ENCODE peak calls at places on chromosomes 4 and X, in seven cellular contexts. W is stimulated activated naive CD4-positive, alpha-beta T cell; Y is DMS153; Z is mesenteric fat pad; J is A172; C is activated CD8-positive, alpha-beta memory T cell treated with anti-CD3 and anti-CD28 coated beads for 1 hour; P is kidney tubule cell. D is an unnamed sample.

GRCh38 chrX:122703762-122704161 is 480.3 kb upstream of the GRIA3 start:
- DNase-seq in W (no peak), Y (no peak), Z (no peak), J (no peak), C (no peak), P (no peak), D (no peak)

GRCh38 chrX:9493936-9494335 is 29.1 kb downstream of the TBL1X start:
- DNase-seq in W (no peak), Y (no peak), Z (no peak), J (no peak), C (no peak), P (peak; percentile 52), D (no peak)

GRCh38 chr4:176333076-176333475 is 13.3 kb downstream of the SPCS3 start:
- DNase-seq in W (no peak), Y (no peak), Z (no peak), J (no peak), C (no peak), P (no peak), D (no peak)

GRCh38 chr4:138312536-138312911 is 70.4 kb upstream of the SLC7A11 start:
- DNase-seq in W (no peak), Y (no peak), Z (no peak), J (no peak), C (no peak), P (no peak), D (no peak)

GRCh38 chrX:134715930-134716619 is 57.8 kb upstream of the PLAC1 start:
- DNase-seq in W (no peak), Y (no peak), Z (no peak), J (no peak), C (no peak), P (no peak), D (no peak)

GRCh38 chr4:8117278-8117682 is 41.3 kb downstream of the ABLIM2 start:
- DNase-seq in W (no peak), Y (no peak), Z (no peak), J (peak; percentile 61), C (no peak), P (peak; percentile 22), D (peak; percentile 88)

GRCh38 chr4:180009316-180009715 is 2233.9 kb upstream of the TENM3 start:
- DNase-seq in W (no peak), Y (no peak), Z (no peak), J (no peak), C (no peak), P (no peak), D (no peak)

GRCh38 chrX:16695079-16695676 is 17.3 kb downstream of the CTPS2 start:
- DNase-seq in W (peak; percentile 2), Y (no peak), Z (no peak), J (peak; percentile 69), C (peak; percentile 35), P (peak; percentile 56), D (no peak)

GRCh38 chrX:108537005-108537404 is 97.4 kb downstream of the COL4A5 start:
- DNase-seq in W (no peak), Y (peak; percentile 1), Z (no peak), J (peak; percentile 5), C (no peak), P (peak; percentile 47), D (no peak)

GRCh38 chr4:77155631-77156345 is 1.2 kb upstream of the CCNG2 start:
- DNase-seq in W (no peak), Y (no peak), Z (no peak), J (no peak), C (no peak), P (no peak), D (peak; percentile 87)

GRCh38 chr4:46850026-46850425 is 59.0 kb downstream of the COX7B2 start:
- DNase-seq in W (no peak), Y (no peak), Z (no peak), J (no peak), C (no peak), P (no peak), D (no peak)

GRCh38 chr4:150863456-150863855 is 151.6 kb downstream of the LRBA start:
- DNase-seq in W (no peak), Y (no peak), Z (no peak), J (no peak), C (no peak), P (no peak), D (no peak)

GRCh38 chr4:153474251-153474650 is 8.1 kb downstream of the TMEM131L start:
- DNase-seq in W (no peak), Y (no peak), Z (no peak), J (no peak), C (no peak), P (no peak), D (no peak)

GRCh38 chr4:8238061-8238511 is 31.5 kb upstream of the HTRA3 start:
- DNase-seq in W (no peak), Y (no peak), Z (no peak), J (no peak), C (no peak), P (peak; percentile 9), D (no peak)

GRCh38 chr4:163344147-163345050 is 707 bp downstream of the NPY5R start:
- DNase-seq in W (no peak), Y (no peak), Z (no peak), J (no peak), C (no peak), P (peak; percentile 36), D (peak; percentile 32)

GRCh38 chrX:129525162-129525561 is 1.9 kb upstream of the SMARCA1 start:
- DNase-seq in W (no peak), Y (peak; percentile 16), Z (no peak), J (no peak), C (no peak), P (no peak), D (peak; percentile 79)

GRCh38 chr4:85486425-85487101 is 11.6 kb downstream of the ARHGAP24 start:
- DNase-seq in W (no peak), Y (peak; percentile 7), Z (no peak), J (no peak), C (no peak), P (no peak), D (no peak)

GRCh38 chrX:41472231-41472815 is 25.2 kb downstream of the NYX start:
- DNase-seq in W (no peak), Y (no peak), Z (peak; percentile 82), J (peak; percentile 39), C (no peak), P (peak; percentile 86), D (no peak)

GRCh38 chrX:70176938-70177533 is at the start of gene DGAT2L6:
- DNase-seq in W (no peak), Y (peak; percentile 79), Z (no peak), J (no peak), C (no peak), P (no peak), D (no peak)

GRCh38 chr4:138938371-138938699 is 77.2 kb upstream of the NOCT start:
- DNase-seq in W (no peak), Y (peak; percentile 19), Z (no peak), J (peak; percentile 45), C (no peak), P (peak; percentile 61), D (no peak)

GRCh38 chrX:38803286-38803608 is 2.0 kb downstream of the MID1IP1 start:
- DNase-seq in W (no peak), Y (no peak), Z (no peak), J (no peak), C (no peak), P (no peak), D (no peak)

GRCh38 chr4:117700111-117700892 is 334.0 kb upstream of the NDST3 start:
- DNase-seq in W (no peak), Y (peak; percentile 0), Z (no peak), J (peak; percentile 1), C (no peak), P (peak; percentile 12), D (no peak)

GRCh38 chr4:41718907-41719306 is 29.6 kb downstream of the PHOX2B start:
- DNase-seq in W (no peak), Y (no peak), Z (no peak), J (peak; percentile 61), C (no peak), P (peak; percentile 74), D (no peak)

GRCh38 chr4:158099686-158100085 is 73.1 kb downstream of the GASK1B start:
- DNase-seq in W (no peak), Y (no peak), Z (no peak), J (no peak), C (no peak), P (no peak), D (no peak)

GRCh38 chr4:6408263-6408662 is 64.2 kb downstream of the PPP2R2C start:
- DNase-seq in W (no peak), Y (no peak), Z (no peak), J (peak; percentile 18), C (no peak), P (no peak), D (peak; percentile 51)

GRCh38 chr4:8906991-8907595 is 35.5 kb upstream of the HMX1 start:
- DNase-seq in W (no peak), Y (no peak), Z (peak; percentile 84), J (no peak), C (no peak), P (no peak), D (no peak)

GRCh38 chr4:126715067-126715466 is 917.7 kb upstream of the INTU start:
- DNase-seq in W (no peak), Y (no peak), Z (no peak), J (no peak), C (no peak), P (no peak), D (no peak)

GRCh38 chr4:173091362-173091761 is 77.2 kb upstream of the GALNT7 start:
- DNase-seq in W (no peak), Y (no peak), Z (no peak), J (no peak), C (no peak), P (peak; percentile 63), D (peak; percentile 3)

GRCh38 chr4:19158451-19158850 is 1093.3 kb upstream of the SLIT2 start:
- DNase-seq in W (no peak), Y (no peak), Z (no peak), J (no peak), C (no peak), P (no peak), D (no peak)

GRCh38 chr4:13627185-13627605 is 330 bp downstream of the BOD1L1 start:
- DNase-seq in W (no peak), Y (no peak), Z (no peak), J (no peak), C (no peak), P (no peak), D (no peak)

GRCh38 chr4:80153800-80154546 is 43.3 kb upstream of the PRDM8 start:
- DNase-seq in W (no peak), Y (no peak), Z (no peak), J (no peak), C (no peak), P (no peak), D (no peak)

GRCh38 chrX:141989134-141989533 is 85.4 kb downstream of the MAGEC1 start:
- DNase-seq in W (no peak), Y (no peak), Z (no peak), J (peak; percentile 20), C (no peak), P (no peak), D (no peak)

GRCh38 chr4:180947421-180947820 is 1295.8 kb upstream of the TENM3 start:
- DNase-seq in W (no peak), Y (peak; percentile 25), Z (no peak), J (peak; percentile 41), C (no peak), P (peak; percentile 55), D (peak; percentile 8)

GRCh38 chr4:152572417-152573086 is 36.7 kb upstream of the FBXW7 start:
- DNase-seq in W (no peak), Y (no peak), Z (no peak), J (peak; percentile 73), C (no peak), P (peak; percentile 54), D (no peak)

GRCh38 chr4:142567620-142568451 is 278.3 kb downstream of the INPP4B start:
- DNase-seq in W (no peak), Y (no peak), Z (no peak), J (no peak), C (no peak), P (peak; percentile 41), D (no peak)